ENCODE peak calls at places on chromosomes 6 and 20, in five cellular contexts. Z, R, C, F and P are unnamed samples.

GRCh38 chr20:64245746-64246595 is 9.6 kb upstream of the PCMTD2 start:
- DNase-seq in Z (no peak), R (no peak), C (no peak), F (peak), P (no peak)

GRCh38 chr6:33172307-33173227 is 19.7 kb downstream of the COL11A2 start:
- DNase-seq in Z (peak), R (peak), C (no peak), F (no peak), P (no peak)

GRCh38 chr6:35072051-35072697 is 69.0 kb downstream of the TCP11 start:
- DNase-seq in Z (no peak), R (no peak), C (no peak), F (no peak), P (no peak)

GRCh38 chr20:49768204-49769124 is 44.2 kb upstream of the SLC9A8 start:
- DNase-seq in Z (peak), R (no peak), C (peak), F (no peak), P (peak)

GRCh38 chr20:53126185-53126584 is 154.0 kb downstream of the TSHZ2 start:
- DNase-seq in Z (no peak), R (no peak), C (no peak), F (no peak), P (no peak)

GRCh38 chr6:128807577-128807976 is 75.4 kb upstream of the LAMA2 start:
- DNase-seq in Z (peak), R (no peak), C (no peak), F (no peak), P (no peak)

GRCh38 chr6:75244063-75244575 is 518 bp upstream of the COX7A2 start:
- DNase-seq in Z (peak), R (no peak), C (no peak), F (no peak), P (no peak)

GRCh38 chr6:74927299-74927698 is 278.6 kb downstream of the COL12A1 start:
- DNase-seq in Z (no peak), R (no peak), C (no peak), F (no peak), P (no peak)

GRCh38 chr6:74362391-74362790 is 666.4 kb downstream of the CD109 start:
- DNase-seq in Z (no peak), R (no peak), C (no peak), F (no peak), P (no peak)

GRCh38 chr6:31834367-31834703 is 6.8 kb downstream of the HSPA1B start:
- DNase-seq in Z (peak), R (peak), C (no peak), F (peak), P (peak)

GRCh38 chr6:98467091-98467490 is 367.3 kb upstream of the POU3F2 start:
- DNase-seq in Z (no peak), R (no peak), C (no peak), F (no peak), P (no peak)

GRCh38 chr6:150413768-150414167 is 45.0 kb downstream of the IYD start:
- DNase-seq in Z (no peak), R (no peak), C (no peak), F (no peak), P (no peak)

GRCh38 chr6:75201901-75202672 is 3.8 kb downstream of the COL12A1 start:
- DNase-seq in Z (peak), R (no peak), C (no peak), F (peak), P (no peak)

GRCh38 chr6:14046476-14047068 is 71.0 kb upstream of the CD83 start:
- DNase-seq in Z (peak), R (peak), C (no peak), F (no peak), P (no peak)

GRCh38 chr20:24379116-24379927 is 90.1 kb upstream of the SYNDIG1 start:
- DNase-seq in Z (peak), R (no peak), C (peak), F (peak), P (no peak)

GRCh38 chr6:37169458-37170272 is at the start of gene PIM1:
- DNase-seq in Z (peak), R (peak), C (peak), F (peak), P (peak)
- TF ChIP-seq CTCF in Z (no peak), R (no peak), C (no peak), F (no peak), P (no peak)

GRCh38 chr20:2402271-2402980 is 21.7 kb downstream of the TGM6 start:
- DNase-seq in Z (peak), R (no peak), C (peak), F (no peak), P (peak)
- TF ChIP-seq CTCF in Z (peak), R (no peak), C (peak), F (no peak), P (peak)

GRCh38 chr6:151546941-151547659 is 53.3 kb downstream of the CCDC170 start:
- DNase-seq in Z (no peak), R (no peak), C (no peak), F (no peak), P (no peak)
- TF ChIP-seq CTCF in Z (no peak), R (peak), C (no peak), F (no peak), P (no peak)

DNA sequence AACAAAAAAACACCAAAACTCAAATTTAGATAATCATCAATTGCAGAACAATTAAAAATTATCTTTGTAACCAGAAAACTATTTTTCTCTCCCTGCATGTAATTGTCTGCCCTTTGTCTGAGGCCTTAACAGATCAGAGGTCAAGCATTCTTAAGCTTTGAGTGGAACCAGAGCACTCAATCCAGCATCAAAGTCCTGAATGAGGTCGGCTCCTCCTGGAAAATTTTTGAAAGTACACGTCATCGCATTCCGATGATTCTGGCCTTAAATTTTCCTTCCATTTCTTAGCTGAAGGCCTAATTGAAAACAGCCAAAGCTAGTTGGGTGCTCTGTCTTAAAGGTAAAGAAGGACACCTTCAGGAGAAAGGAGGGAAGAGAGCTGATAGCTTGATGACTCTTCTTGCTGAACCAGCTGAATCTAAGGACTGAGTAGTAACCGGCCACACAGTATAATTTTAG is 510.2 kb upstream of the SULF2 start:
- DNase-seq in Z (peak), R (no peak), C (peak), F (no peak), P (peak)
- TF ChIP-seq CTCF in Z (peak), R (no peak), C (peak), F (peak), P (peak)

GRCh38 chr6:132456700-132457143 is 55.4 kb upstream of the MOXD1 start:
- DNase-seq in Z (no peak), R (no peak), C (no peak), F (no peak), P (no peak)
- TF ChIP-seq CTCF in Z (no peak), R (no peak), C (peak), F (no peak), P (no peak)

DNA sequence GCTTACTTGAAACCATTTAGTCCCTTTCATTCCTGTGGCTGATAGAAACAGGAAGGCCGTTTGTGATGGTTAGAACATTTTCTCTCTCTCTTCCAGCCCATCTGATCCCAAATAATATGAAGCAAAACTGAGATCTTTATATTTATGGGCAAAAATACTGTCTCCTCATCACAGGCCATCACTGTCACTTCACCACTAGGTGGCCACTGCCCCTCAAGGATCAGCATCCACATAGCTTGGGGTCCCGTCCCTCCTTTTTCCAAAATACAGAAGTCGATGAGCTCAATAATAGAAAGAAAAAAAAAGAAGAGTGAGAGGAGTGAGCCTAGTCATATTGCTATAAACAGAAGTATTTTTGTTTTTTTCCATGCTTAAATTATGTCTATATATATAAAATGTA is 46.4 kb upstream of the LAMP5 start:
- DNase-seq in Z (no peak), R (peak), C (no peak), F (no peak), P (no peak)
- TF ChIP-seq CTCF in Z (peak), R (peak), C (peak), F (no peak), P (peak)

GRCh38 chr6:38173909-38174308 is 354.4 kb downstream of the ZFAND3 start:
- DNase-seq in Z (no peak), R (no peak), C (no peak), F (no peak), P (no peak)

GRCh38 chr6:38170666-38171065 is 351.1 kb downstream of the ZFAND3 start:
- DNase-seq in Z (no peak), R (no peak), C (no peak), F (no peak), P (no peak)

GRCh38 chr6:38174315-38174714 is 354.8 kb downstream of the ZFAND3 start:
- DNase-seq in Z (no peak), R (no peak), C (no peak), F (no peak), P (no peak)

GRCh38 chr6:38172739-38173415 is 353.4 kb downstream of the ZFAND3 start:
- DNase-seq in Z (no peak), R (no peak), C (no peak), F (no peak), P (no peak)

GRCh38 chr6:38171997-38172738 is 352.6 kb downstream of the ZFAND3 start:
- DNase-seq in Z (no peak), R (no peak), C (no peak), F (no peak), P (no peak)
- TF ChIP-seq CTCF in Z (no peak), R (no peak), C (no peak), F (no peak), P (no peak)

GRCh38 chr20:62702886-62703852 is 5.5 kb upstream of the NTSR1 start:
- DNase-seq in Z (peak), R (peak), C (peak), F (no peak), P (peak)
- TF ChIP-seq CTCF in Z (peak), R (no peak), C (peak), F (no peak), P (peak)

GRCh38 chr6:113149511-113149910 is 707.6 kb upstream of the MARCKS start:
- DNase-seq in Z (no peak), R (no peak), C (peak), F (no peak), P (no peak)
- TF ChIP-seq CTCF in Z (no peak), R (no peak), C (no peak), F (no peak), P (no peak)

GRCh38 chr6:29008089-29008488 is 3.0 kb upstream of the ZNF311 start:
- DNase-seq in Z (no peak), R (no peak), C (no peak), F (no peak), P (no peak)
- TF ChIP-seq CTCF in Z (no peak), R (no peak), C (no peak), F (no peak), P (no peak)